ENCODE peak calls at places on chromosomes 13 and 19, in ten cellular contexts. U, S, B, N, P, A, C, E, J and F are unnamed samples.
A peak's percentile ranks its signal among the peaks of the same experiment; 100 is the strongest.

GRCh38 chr13:29593605-29594297 is 1.7 kb downstream of the SLC7A1 start:
- DNase-seq in U (no peak), S (no peak), B (no peak), N (no peak), P (no peak), A (no peak), C (no peak), E (no peak), J (no peak), F (no peak)

GRCh38 chr19:53659292-53659691 is 27.5 kb downstream of the DPRX start:
- DNase-seq in U (no peak), S (no peak), B (no peak), N (no peak), P (no peak), A (peak; percentile 72), C (no peak), E (peak; percentile 3), J (no peak), F (no peak)

GRCh38 chr19:11233073-11233472 is 6.3 kb upstream of the ANGPTL8 start:
- DNase-seq in U (no peak), S (no peak), B (no peak), N (no peak), P (no peak), A (no peak), C (no peak), E (no peak), J (no peak), F (no peak)

GRCh38 chr13:114096811-114097503 is 35.5 kb downstream of the RASA3 start:
- DNase-seq in U (no peak), S (no peak), B (no peak), N (no peak), P (no peak), A (no peak), C (peak; percentile 58), E (no peak), J (no peak), F (no peak)

GRCh38 chr13:50685491-50685890 is 158.0 kb downstream of the DLEU7 start:
- DNase-seq in U (no peak), S (peak; percentile 53), B (peak; percentile 61), N (no peak), P (peak; percentile 46), A (no peak), C (peak; percentile 69), E (peak; percentile 59), J (no peak), F (no peak)

GRCh38 chr13:67740871-67741475 is 510.8 kb upstream of the PCDH9 start:
- DNase-seq in U (no peak), S (no peak), B (no peak), N (no peak), P (no peak), A (no peak), C (no peak), E (no peak), J (no peak), F (no peak)

GRCh38 chr13:59112375-59112774 is 1051.4 kb downstream of the DIAPH3 start:
- DNase-seq in U (no peak), S (peak; percentile 16), B (peak; percentile 98), N (peak; percentile 81), P (peak; percentile 74), A (peak; percentile 1), C (peak; percentile 64), E (peak; percentile 95), J (no peak), F (no peak)

GRCh38 chr13:26406791-26407190 is 150.7 kb upstream of the WASF3 start:
- DNase-seq in U (no peak), S (no peak), B (no peak), N (no peak), P (no peak), A (no peak), C (no peak), E (no peak), J (no peak), F (no peak)

GRCh38 chr19:21519488-21519887 is 14.1 kb downstream of the ZNF429 start:
- DNase-seq in U (no peak), S (no peak), B (no peak), N (no peak), P (no peak), A (peak; percentile 19), C (no peak), E (peak; percentile 2), J (no peak), F (no peak)

GRCh38 chr13:36344173-36344572 is 2.0 kb downstream of the SPART start:
- DNase-seq in U (no peak), S (no peak), B (no peak), N (no peak), P (peak; percentile 80), A (peak; percentile 26), C (no peak), E (peak; percentile 79), J (no peak), F (no peak)

DNA sequence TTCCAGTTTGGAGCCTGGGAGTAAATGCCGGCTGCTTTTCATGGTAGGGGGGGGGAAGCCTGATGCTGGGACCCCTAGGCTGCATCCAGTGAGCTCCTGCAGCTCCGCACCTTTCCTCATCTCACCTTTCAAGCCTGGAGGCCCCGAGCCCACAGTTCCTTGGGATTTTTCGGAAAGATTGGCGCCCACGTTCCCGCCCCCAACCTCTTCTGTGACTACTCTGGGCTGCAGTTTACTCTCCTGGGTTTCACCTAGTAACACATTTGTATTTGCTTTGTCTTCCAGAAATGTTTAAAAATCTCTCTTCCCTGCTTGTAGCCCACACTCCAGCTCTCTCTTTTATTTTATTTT is 51.9 kb upstream of the SPATA13 start:
- DNase-seq in U (no peak), S (no peak), B (no peak), N (no peak), P (no peak), A (no peak), C (no peak), E (no peak), J (no peak), F (no peak)
- TF ChIP-seq CTCF in U (no peak), S (no peak), B (no peak), N (no peak), P (no peak), A (no peak), C (no peak), E (no peak), J (no peak), F (no peak)

GRCh38 chr19:4066176-4066606 is 508 bp downstream of the ZBTB7A start:
- DNase-seq in U (peak; percentile 87), S (peak; percentile 78), B (no peak), N (no peak), P (no peak), A (no peak), C (no peak), E (no peak), J (peak; percentile 82), F (peak; percentile 48)
- TF ChIP-seq CTCF in U (no peak), S (no peak), B (no peak), N (no peak), P (no peak), A (no peak), C (no peak), E (no peak), J (no peak), F (no peak)

GRCh38 chr13:100604909-100605308 is 16.3 kb upstream of the GGACT start:
- DNase-seq in U (no peak), S (no peak), B (no peak), N (no peak), P (no peak), A (no peak), C (no peak), E (no peak), J (no peak), F (no peak)

GRCh38 chr13:100600461-100600860 is 11.9 kb upstream of the GGACT start:
- DNase-seq in U (no peak), S (no peak), B (no peak), N (no peak), P (no peak), A (no peak), C (no peak), E (no peak), J (no peak), F (no peak)

GRCh38 chr13:100600915-100601314 is 12.3 kb upstream of the GGACT start:
- DNase-seq in U (no peak), S (peak; percentile 26), B (no peak), N (no peak), P (no peak), A (no peak), C (no peak), E (no peak), J (no peak), F (no peak)

GRCh38 chr13:100601716-100602115 is 13.1 kb upstream of the GGACT start:
- DNase-seq in U (no peak), S (no peak), B (no peak), N (no peak), P (no peak), A (no peak), C (no peak), E (no peak), J (no peak), F (no peak)

DNA sequence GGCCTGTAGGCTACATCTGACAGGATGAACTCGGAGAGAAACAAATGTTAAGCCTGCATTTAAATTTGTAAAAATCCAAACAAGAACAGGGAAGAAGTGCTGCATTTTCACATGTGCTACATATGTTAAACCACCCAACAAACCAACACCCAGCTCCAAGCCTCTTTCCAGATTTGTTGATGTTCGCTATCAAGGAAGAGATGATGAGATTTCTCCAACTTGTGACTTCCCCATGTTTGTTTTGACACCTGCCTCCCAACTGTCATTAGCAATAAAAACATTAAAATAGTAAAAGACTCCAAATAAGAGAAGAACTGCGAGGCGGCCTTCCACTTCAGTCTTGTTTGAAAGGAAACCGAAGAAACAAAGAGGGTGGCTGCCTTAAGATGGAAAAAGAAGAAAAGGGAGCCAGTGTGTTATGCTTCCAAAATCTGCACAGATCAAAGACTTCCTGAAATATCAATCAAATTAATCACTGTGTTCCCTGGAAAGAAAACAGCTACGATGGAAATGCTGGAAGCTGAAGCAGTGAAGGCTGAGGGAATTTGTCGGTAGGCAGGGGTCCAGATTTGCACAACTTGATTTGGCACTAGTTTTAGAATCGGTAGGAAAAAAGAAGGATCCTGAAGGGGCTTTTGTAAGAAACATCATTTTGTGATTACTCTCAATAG is 14.0 kb upstream of the GGACT start:
- DNase-seq in U (no peak), S (no peak), B (no peak), N (no peak), P (no peak), A (no peak), C (no peak), E (no peak), J (no peak), F (no peak)
- TF ChIP-seq CTCF in U (no peak), S (no peak), B (no peak), N (no peak), P (no peak), A (no peak), C (no peak), E (no peak), J (no peak), F (no peak)

DNA sequence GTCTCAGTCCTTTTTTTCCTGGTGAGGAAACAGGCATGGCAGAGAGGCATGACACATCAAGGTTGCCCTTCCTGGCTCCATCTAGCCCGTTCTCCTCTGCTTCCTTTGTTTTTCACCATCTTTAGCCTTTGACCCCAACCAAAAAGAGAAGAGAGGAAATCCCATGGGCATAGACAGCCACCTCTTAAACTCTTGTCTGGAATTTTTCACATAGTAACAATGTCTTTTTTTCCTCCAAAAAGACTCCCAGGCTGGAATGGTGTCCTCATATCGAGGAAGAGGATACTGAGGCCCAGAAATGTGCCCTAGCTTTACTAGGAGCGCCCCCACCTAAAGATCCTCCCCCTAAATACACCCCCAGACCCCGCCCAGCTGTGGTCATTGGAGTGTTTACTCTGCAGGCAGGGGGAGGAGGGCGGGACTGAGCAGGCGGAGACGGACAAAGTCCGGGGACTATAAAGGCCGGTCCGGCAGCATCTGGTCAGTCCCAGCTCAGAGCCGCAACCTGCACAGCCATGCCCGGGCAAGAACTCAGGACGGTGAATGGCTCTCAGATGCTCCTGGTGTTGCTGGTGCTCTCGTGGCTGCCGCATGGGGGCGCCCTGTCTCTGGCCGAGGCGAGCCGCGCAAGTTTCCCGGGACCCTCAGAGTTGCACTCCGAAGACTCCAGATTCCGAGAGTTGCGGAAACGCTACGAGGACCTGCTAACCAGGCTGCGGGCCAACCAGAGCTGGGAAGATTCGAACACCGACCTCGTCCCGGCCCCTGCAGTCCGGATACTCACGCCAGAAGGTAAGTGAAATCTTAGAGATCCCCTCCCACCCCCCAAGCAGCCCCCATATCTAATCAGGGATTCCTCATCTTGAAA is at the start of gene GDF15:
- DNase-seq in U (peak; percentile 91), S (no peak), B (peak; percentile 86), N (peak; percentile 59), P (peak; percentile 94), A (peak; percentile 94), C (peak; percentile 73), E (peak; percentile 92), J (no peak), F (no peak)
- TF ChIP-seq CTCF in U (peak; percentile 64), S (peak; percentile 32), B (peak; percentile 79), N (peak; percentile 89), P (peak; percentile 68), A (no peak), C (peak; percentile 45), E (peak; percentile 76), J (peak; percentile 45), F (peak; percentile 37)